ENCODE peak calls at places on chromosomes 5 and 9, in five cellular contexts. One of them, this sample, is unnamed.
A peak's percentile ranks its signal among the peaks of the same experiment; 100 is the strongest.

GRCh38 chr5:154262376-154262775 is 71.8 kb downstream of the GALNT10 start:
- DNase-seq in neural progenitor cell: peak; percentile 41
- DNase-seq in lung: no peak
- DNase-seq in tibial artery: no peak
- DNase-seq in upper lobe of right lung: no peak
- DNase-seq in this sample: no peak

GRCh38 chr5:125140855-125141254 is 394.4 kb upstream of the ZNF608 start:
- DNase-seq in lung: no peak
- DNase-seq in neural progenitor cell: peak; percentile 19
- DNase-seq in tibial artery: no peak
- DNase-seq in upper lobe of right lung: no peak
- DNase-seq in this sample: no peak

GRCh38 chr5:110351451-110351850 is 375.0 kb downstream of the TMEM232 start:
- DNase-seq in lung: no peak
- DNase-seq in neural progenitor cell: no peak
- DNase-seq in upper lobe of right lung: no peak
- DNase-seq in tibial artery: no peak
- DNase-seq in this sample: no peak

GRCh38 chr9:117768740-117769400 is 64.7 kb downstream of the TLR4 start:
- DNase-seq in lung: no peak
- DNase-seq in upper lobe of right lung: no peak
- DNase-seq in neural progenitor cell: peak; percentile 62
- DNase-seq in tibial artery: no peak
- DNase-seq in this sample: no peak

GRCh38 chr9:116212986-116213672 is 59.5 kb downstream of the PAPPA start:
- DNase-seq in tibial artery: no peak
- DNase-seq in lung: no peak
- DNase-seq in neural progenitor cell: no peak
- DNase-seq in upper lobe of right lung: no peak
- DNase-seq in this sample: no peak

GRCh38 chr9:83599071-83599470 is 23.9 kb upstream of the IDNK start:
- DNase-seq in tibial artery: no peak
- DNase-seq in lung: no peak
- DNase-seq in neural progenitor cell: no peak
- DNase-seq in upper lobe of right lung: no peak
- DNase-seq in this sample: no peak

GRCh38 chr5:143124593-143124992 is 278.9 kb downstream of the NR3C1 start:
- DNase-seq in upper lobe of right lung: no peak
- DNase-seq in lung: no peak
- DNase-seq in tibial artery: no peak
- DNase-seq in neural progenitor cell: no peak
- DNase-seq in this sample: no peak

GRCh38 chr9:105176194-105176593 is 68.3 kb upstream of the SLC44A1 start:
- DNase-seq in neural progenitor cell: no peak
- DNase-seq in upper lobe of right lung: no peak
- DNase-seq in tibial artery: no peak
- DNase-seq in lung: no peak
- DNase-seq in this sample: no peak

GRCh38 chr5:96336351-96336985 is 96.6 kb downstream of the PCSK1 start:
- DNase-seq in tibial artery: peak; percentile 92
- DNase-seq in upper lobe of right lung: no peak
- DNase-seq in lung: peak; percentile 66
- DNase-seq in neural progenitor cell: peak; percentile 81
- DNase-seq in this sample: peak; percentile 35

GRCh38 chr9:100427366-100428263 is 672 bp downstream of the MSANTD3 start:
- DNase-seq in lung: peak; percentile 43
- DNase-seq in neural progenitor cell: peak; percentile 82
- DNase-seq in tibial artery: peak; percentile 57
- DNase-seq in upper lobe of right lung: peak; percentile 73
- DNase-seq in this sample: no peak

DNA sequence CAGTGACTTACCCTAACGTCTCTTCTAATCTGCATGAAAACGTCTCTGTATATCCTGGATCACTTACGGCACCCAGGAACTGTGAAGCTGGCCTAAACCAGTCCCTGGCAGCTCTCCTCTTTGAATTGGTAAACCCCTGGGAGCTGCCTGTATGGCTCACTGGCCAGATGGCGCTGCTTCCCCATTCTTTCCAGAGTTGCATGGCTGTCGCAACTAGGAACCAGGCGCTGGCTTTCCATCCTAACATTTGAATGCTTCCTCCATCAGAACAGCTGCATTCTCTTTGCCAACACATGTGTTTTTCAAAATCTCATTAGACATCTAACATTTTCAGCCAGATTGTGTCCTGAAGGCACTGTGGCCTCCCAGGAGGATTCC is 8.0 kb upstream of the PCA3 start:
- DNase-seq in upper lobe of right lung: no peak
- DNase-seq in tibial artery: peak; percentile 49
- DNase-seq in neural progenitor cell: peak; percentile 73
- DNase-seq in lung: no peak
- DNase-seq in this sample: no peak
- TF ChIP-seq CTCF in upper lobe of right lung: peak; percentile 13
- TF ChIP-seq CTCF in tibial artery: no peak
- TF ChIP-seq CTCF in neural progenitor cell: peak; percentile 54
- TF ChIP-seq CTCF in lung: peak; percentile 1
- TF ChIP-seq CTCF in this sample: peak; percentile 10

DNA sequence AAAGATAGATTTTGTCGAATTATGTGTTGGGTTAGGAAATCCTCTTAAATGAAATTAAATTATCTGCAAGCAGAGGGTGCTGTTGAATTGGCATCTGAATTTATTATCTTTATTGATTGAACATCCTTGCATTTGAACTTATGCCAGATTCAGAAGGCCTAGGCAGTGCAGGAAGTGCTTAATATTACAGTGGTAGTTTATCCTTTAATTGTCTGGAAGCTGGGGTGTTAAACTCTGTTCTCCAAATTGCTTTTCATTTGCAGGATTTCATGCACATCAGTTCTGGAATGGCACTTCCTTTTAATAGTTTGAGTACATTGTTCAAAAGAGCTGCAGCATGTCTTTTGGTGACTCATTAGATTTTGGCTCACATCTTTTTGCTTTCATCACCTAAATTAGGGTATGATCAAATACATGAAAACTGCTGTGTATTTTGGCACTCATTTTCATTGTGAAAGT is 186.3 kb downstream of the KDM4C start:
- DNase-seq in neural progenitor cell: no peak
- DNase-seq in upper lobe of right lung: no peak
- DNase-seq in tibial artery: no peak
- DNase-seq in lung: no peak
- DNase-seq in this sample: no peak
- TF ChIP-seq CTCF in neural progenitor cell: no peak
- TF ChIP-seq CTCF in upper lobe of right lung: no peak
- TF ChIP-seq CTCF in tibial artery: no peak
- TF ChIP-seq CTCF in lung: no peak
- TF ChIP-seq CTCF in this sample: no peak

GRCh38 chr5:76145945-76146344 is 62.8 kb downstream of the SV2C start:
- DNase-seq in upper lobe of right lung: no peak
- DNase-seq in tibial artery: no peak
- DNase-seq in lung: no peak
- DNase-seq in neural progenitor cell: peak; percentile 19
- DNase-seq in this sample: peak; percentile 18
- TF ChIP-seq CTCF in upper lobe of right lung: no peak
- TF ChIP-seq CTCF in tibial artery: no peak
- TF ChIP-seq CTCF in lung: no peak
- TF ChIP-seq CTCF in neural progenitor cell: peak; percentile 42
- TF ChIP-seq CTCF in this sample: peak; percentile 24

DNA sequence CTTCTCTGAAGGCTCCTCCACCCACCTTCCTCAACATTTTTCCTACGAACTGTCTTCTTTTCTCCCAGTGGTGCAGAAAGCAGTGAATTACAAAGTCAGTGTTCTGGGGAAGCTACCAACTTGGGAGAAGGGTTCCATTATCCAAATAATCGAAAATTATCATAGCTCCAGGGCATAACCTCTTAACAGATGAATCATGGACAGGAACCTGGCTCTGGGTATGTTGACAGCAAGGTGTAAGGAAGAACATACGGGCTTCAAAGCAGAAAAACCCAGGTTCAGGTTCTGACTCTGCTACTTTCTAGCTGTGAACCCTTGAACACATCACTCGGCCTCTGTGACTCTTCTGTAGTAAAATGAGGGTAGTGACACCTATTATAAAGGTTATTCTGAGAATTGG is 351.3 kb downstream of the ENC1 start:
- DNase-seq in neural progenitor cell: no peak
- DNase-seq in lung: no peak
- DNase-seq in upper lobe of right lung: no peak
- DNase-seq in tibial artery: no peak
- DNase-seq in this sample: no peak
- TF ChIP-seq CTCF in neural progenitor cell: no peak
- TF ChIP-seq CTCF in lung: no peak
- TF ChIP-seq CTCF in upper lobe of right lung: no peak
- TF ChIP-seq CTCF in tibial artery: no peak
- TF ChIP-seq CTCF in this sample: no peak

GRCh38 chr9:126661521-126662251 is 48.0 kb downstream of the LMX1B start:
- DNase-seq in lung: no peak
- DNase-seq in tibial artery: no peak
- DNase-seq in neural progenitor cell: peak; percentile 72
- DNase-seq in upper lobe of right lung: no peak
- DNase-seq in this sample: no peak
- TF ChIP-seq CTCF in lung: no peak
- TF ChIP-seq CTCF in tibial artery: no peak
- TF ChIP-seq CTCF in neural progenitor cell: peak; percentile 52
- TF ChIP-seq CTCF in upper lobe of right lung: no peak
- TF ChIP-seq CTCF in this sample: no peak

GRCh38 chr5:167244583-167244982 is 1046.9 kb upstream of the WWC1 start:
- DNase-seq in upper lobe of right lung: no peak
- DNase-seq in lung: no peak
- DNase-seq in neural progenitor cell: peak; percentile 80
- DNase-seq in tibial artery: no peak
- DNase-seq in this sample: no peak
- TF ChIP-seq CTCF in upper lobe of right lung: no peak
- TF ChIP-seq CTCF in lung: no peak
- TF ChIP-seq CTCF in neural progenitor cell: peak; percentile 83
- TF ChIP-seq CTCF in tibial artery: no peak
- TF ChIP-seq CTCF in this sample: no peak

GRCh38 chr5:33890633-33891032 is 1.2 kb downstream of the ADAMTS12 start:
- DNase-seq in upper lobe of right lung: no peak
- DNase-seq in lung: no peak
- DNase-seq in tibial artery: no peak
- DNase-seq in neural progenitor cell: peak; percentile 46
- DNase-seq in this sample: no peak
- TF ChIP-seq CTCF in upper lobe of right lung: no peak
- TF ChIP-seq CTCF in lung: no peak
- TF ChIP-seq CTCF in tibial artery: no peak
- TF ChIP-seq CTCF in neural progenitor cell: no peak
- TF ChIP-seq CTCF in this sample: no peak

GRCh38 chr5:169577966-169578365 is 5.6 kb upstream of the SPDL1 start:
- DNase-seq in tibial artery: no peak
- DNase-seq in upper lobe of right lung: no peak
- DNase-seq in neural progenitor cell: peak; percentile 34
- DNase-seq in lung: no peak
- DNase-seq in this sample: no peak
- TF ChIP-seq CTCF in tibial artery: no peak
- TF ChIP-seq CTCF in upper lobe of right lung: no peak
- TF ChIP-seq CTCF in neural progenitor cell: peak; percentile 55
- TF ChIP-seq CTCF in lung: no peak
- TF ChIP-seq CTCF in this sample: peak; percentile 18

GRCh38 chr5:99320461-99320860 is 391.7 kb upstream of the CHD1 start:
- DNase-seq in tibial artery: peak; percentile 26
- DNase-seq in upper lobe of right lung: no peak
- DNase-seq in neural progenitor cell: peak; percentile 49
- DNase-seq in lung: no peak
- DNase-seq in this sample: no peak
- TF ChIP-seq CTCF in tibial artery: no peak
- TF ChIP-seq CTCF in upper lobe of right lung: no peak
- TF ChIP-seq CTCF in neural progenitor cell: peak; percentile 45
- TF ChIP-seq CTCF in lung: no peak
- TF ChIP-seq CTCF in this sample: no peak

This sample was measured in GM10248.